ENCODE peak calls at places on chromosomes 1 and 21, in seven cellular contexts. One of them, this sample, is unnamed.
A peak's percentile ranks its signal among the peaks of the same experiment; 100 is the strongest.

GRCh38 chr21:39714331-39714730 is 30.7 kb upstream of the IGSF5 start:
- DNase-seq in testis: no peak
- DNase-seq in endothelial cell of umbilical vein: no peak
- DNase-seq in ELR: no peak
- DNase-seq in stimulated activated CD4-positive, alpha-beta T cell treated with anti-CD3 and anti-CD28 coated beads, TNF-alpha, amount 100 ng/mL, for 4 hours: no peak
- DNase-seq in stimulated activated naive CD8-positive, alpha-beta T cell treated with anti-CD3 and anti-CD28 coated beads, Interleukin-15, amount 100 ng/mL, for 72 hours: no peak
- DNase-seq in neural progenitor cell: no peak
- DNase-seq in this sample: no peak

GRCh38 chr1:185598326-185598725 is 135.9 kb upstream of the HMCN1 start:
- DNase-seq in testis: no peak
- DNase-seq in endothelial cell of umbilical vein: no peak
- DNase-seq in ELR: no peak
- DNase-seq in stimulated activated CD4-positive, alpha-beta T cell treated with anti-CD3 and anti-CD28 coated beads, TNF-alpha, amount 100 ng/mL, for 4 hours: no peak
- DNase-seq in stimulated activated naive CD8-positive, alpha-beta T cell treated with anti-CD3 and anti-CD28 coated beads, Interleukin-15, amount 100 ng/mL, for 72 hours: no peak
- DNase-seq in neural progenitor cell: no peak
- DNase-seq in this sample: no peak

GRCh38 chr1:226625326-226625725 is 76.8 kb downstream of the STUM start:
- DNase-seq in testis: no peak
- DNase-seq in endothelial cell of umbilical vein: no peak
- DNase-seq in ELR: no peak
- DNase-seq in stimulated activated CD4-positive, alpha-beta T cell treated with anti-CD3 and anti-CD28 coated beads, TNF-alpha, amount 100 ng/mL, for 4 hours: no peak
- DNase-seq in stimulated activated naive CD8-positive, alpha-beta T cell treated with anti-CD3 and anti-CD28 coated beads, Interleukin-15, amount 100 ng/mL, for 72 hours: no peak
- DNase-seq in neural progenitor cell: no peak
- DNase-seq in this sample: no peak

GRCh38 chr1:246591958-246592357 is 25.7 kb downstream of the CNST start:
- DNase-seq in testis: no peak
- DNase-seq in endothelial cell of umbilical vein: no peak
- DNase-seq in ELR: no peak
- DNase-seq in stimulated activated CD4-positive, alpha-beta T cell treated with anti-CD3 and anti-CD28 coated beads, TNF-alpha, amount 100 ng/mL, for 4 hours: no peak
- DNase-seq in stimulated activated naive CD8-positive, alpha-beta T cell treated with anti-CD3 and anti-CD28 coated beads, Interleukin-15, amount 100 ng/mL, for 72 hours: no peak
- DNase-seq in neural progenitor cell: no peak
- DNase-seq in this sample: no peak

GRCh38 chr1:165824269-165824643 is 3.2 kb upstream of the UCK2 start:
- DNase-seq in testis: no peak
- DNase-seq in endothelial cell of umbilical vein: no peak
- DNase-seq in ELR: no peak
- DNase-seq in stimulated activated CD4-positive, alpha-beta T cell treated with anti-CD3 and anti-CD28 coated beads, TNF-alpha, amount 100 ng/mL, for 4 hours: no peak
- DNase-seq in stimulated activated naive CD8-positive, alpha-beta T cell treated with anti-CD3 and anti-CD28 coated beads, Interleukin-15, amount 100 ng/mL, for 72 hours: no peak
- DNase-seq in neural progenitor cell: no peak
- DNase-seq in this sample: no peak

GRCh38 chr1:81801834-81802531 is 1.2 kb downstream of the ADGRL2 start:
- DNase-seq in testis: peak; percentile 41
- DNase-seq in endothelial cell of umbilical vein: peak; percentile 64
- DNase-seq in ELR: peak; percentile 58
- DNase-seq in stimulated activated CD4-positive, alpha-beta T cell treated with anti-CD3 and anti-CD28 coated beads, TNF-alpha, amount 100 ng/mL, for 4 hours: no peak
- DNase-seq in stimulated activated naive CD8-positive, alpha-beta T cell treated with anti-CD3 and anti-CD28 coated beads, Interleukin-15, amount 100 ng/mL, for 72 hours: no peak
- DNase-seq in neural progenitor cell: peak; percentile 62
- DNase-seq in this sample: peak; percentile 39

GRCh38 chr1:30974536-30974935 is 66.0 kb upstream of the SDC3 start:
- DNase-seq in testis: no peak
- DNase-seq in endothelial cell of umbilical vein: no peak
- DNase-seq in ELR: no peak
- DNase-seq in stimulated activated CD4-positive, alpha-beta T cell treated with anti-CD3 and anti-CD28 coated beads, TNF-alpha, amount 100 ng/mL, for 4 hours: no peak
- DNase-seq in stimulated activated naive CD8-positive, alpha-beta T cell treated with anti-CD3 and anti-CD28 coated beads, Interleukin-15, amount 100 ng/mL, for 72 hours: no peak
- DNase-seq in neural progenitor cell: peak; percentile 29
- DNase-seq in this sample: no peak

GRCh38 chr1:222097646-222098045 is 355.8 kb upstream of the DUSP10 start:
- DNase-seq in testis: no peak
- DNase-seq in endothelial cell of umbilical vein: no peak
- DNase-seq in ELR: no peak
- DNase-seq in stimulated activated CD4-positive, alpha-beta T cell treated with anti-CD3 and anti-CD28 coated beads, TNF-alpha, amount 100 ng/mL, for 4 hours: no peak
- DNase-seq in stimulated activated naive CD8-positive, alpha-beta T cell treated with anti-CD3 and anti-CD28 coated beads, Interleukin-15, amount 100 ng/mL, for 72 hours: no peak
- DNase-seq in neural progenitor cell: no peak
- DNase-seq in this sample: no peak

GRCh38 chr1:156346636-156347035 is 8.3 kb downstream of the TSACC start:
- DNase-seq in testis: no peak
- DNase-seq in endothelial cell of umbilical vein: no peak
- DNase-seq in ELR: no peak
- DNase-seq in stimulated activated CD4-positive, alpha-beta T cell treated with anti-CD3 and anti-CD28 coated beads, TNF-alpha, amount 100 ng/mL, for 4 hours: no peak
- DNase-seq in stimulated activated naive CD8-positive, alpha-beta T cell treated with anti-CD3 and anti-CD28 coated beads, Interleukin-15, amount 100 ng/mL, for 72 hours: no peak
- DNase-seq in neural progenitor cell: no peak
- DNase-seq in this sample: peak; percentile 49

GRCh38 chr1:201348211-201348566 is 29.3 kb downstream of the TNNT2 start:
- DNase-seq in testis: peak; percentile 19
- DNase-seq in endothelial cell of umbilical vein: peak; percentile 17
- DNase-seq in ELR: peak; percentile 76
- DNase-seq in stimulated activated CD4-positive, alpha-beta T cell treated with anti-CD3 and anti-CD28 coated beads, TNF-alpha, amount 100 ng/mL, for 4 hours: no peak
- DNase-seq in stimulated activated naive CD8-positive, alpha-beta T cell treated with anti-CD3 and anti-CD28 coated beads, Interleukin-15, amount 100 ng/mL, for 72 hours: peak; percentile 32
- DNase-seq in neural progenitor cell: peak; percentile 83
- DNase-seq in this sample: peak; percentile 51

GRCh38 chr1:44294588-44295007 is 60.5 kb downstream of the ERI3 start:
- DNase-seq in testis: peak; percentile 85
- DNase-seq in endothelial cell of umbilical vein: no peak
- DNase-seq in ELR: peak; percentile 55
- DNase-seq in stimulated activated CD4-positive, alpha-beta T cell treated with anti-CD3 and anti-CD28 coated beads, TNF-alpha, amount 100 ng/mL, for 4 hours: no peak
- DNase-seq in stimulated activated naive CD8-positive, alpha-beta T cell treated with anti-CD3 and anti-CD28 coated beads, Interleukin-15, amount 100 ng/mL, for 72 hours: no peak
- DNase-seq in neural progenitor cell: peak; percentile 66
- DNase-seq in this sample: peak; percentile 58

GRCh38 chr1:12491691-12492090 is 126.3 kb downstream of the DHRS3 start:
- DNase-seq in testis: no peak
- DNase-seq in endothelial cell of umbilical vein: no peak
- DNase-seq in ELR: no peak
- DNase-seq in stimulated activated CD4-positive, alpha-beta T cell treated with anti-CD3 and anti-CD28 coated beads, TNF-alpha, amount 100 ng/mL, for 4 hours: no peak
- DNase-seq in stimulated activated naive CD8-positive, alpha-beta T cell treated with anti-CD3 and anti-CD28 coated beads, Interleukin-15, amount 100 ng/mL, for 72 hours: no peak
- DNase-seq in neural progenitor cell: no peak
- DNase-seq in this sample: no peak

GRCh38 chr1:40802078-40803075 is 18.8 kb downstream of the KCNQ4 start:
- DNase-seq in testis: peak; percentile 85
- DNase-seq in endothelial cell of umbilical vein: peak; percentile 74
- DNase-seq in ELR: peak; percentile 79
- DNase-seq in stimulated activated CD4-positive, alpha-beta T cell treated with anti-CD3 and anti-CD28 coated beads, TNF-alpha, amount 100 ng/mL, for 4 hours: peak; percentile 68
- DNase-seq in stimulated activated naive CD8-positive, alpha-beta T cell treated with anti-CD3 and anti-CD28 coated beads, Interleukin-15, amount 100 ng/mL, for 72 hours: peak; percentile 86
- DNase-seq in neural progenitor cell: peak; percentile 98
- DNase-seq in this sample: peak; percentile 62

GRCh38 chr21:46154955-46155513 is 345 bp downstream of the FTCD start:
- DNase-seq in testis: peak; percentile 12
- DNase-seq in endothelial cell of umbilical vein: no peak
- DNase-seq in ELR: no peak
- DNase-seq in stimulated activated CD4-positive, alpha-beta T cell treated with anti-CD3 and anti-CD28 coated beads, TNF-alpha, amount 100 ng/mL, for 4 hours: no peak
- DNase-seq in stimulated activated naive CD8-positive, alpha-beta T cell treated with anti-CD3 and anti-CD28 coated beads, Interleukin-15, amount 100 ng/mL, for 72 hours: no peak
- DNase-seq in neural progenitor cell: no peak
- DNase-seq in this sample: no peak

GRCh38 chr1:236124965-236125364 is 17.4 kb upstream of the GPR137B start:
- DNase-seq in testis: no peak
- DNase-seq in endothelial cell of umbilical vein: no peak
- DNase-seq in ELR: peak; percentile 21
- DNase-seq in stimulated activated CD4-positive, alpha-beta T cell treated with anti-CD3 and anti-CD28 coated beads, TNF-alpha, amount 100 ng/mL, for 4 hours: no peak
- DNase-seq in stimulated activated naive CD8-positive, alpha-beta T cell treated with anti-CD3 and anti-CD28 coated beads, Interleukin-15, amount 100 ng/mL, for 72 hours: peak; percentile 29
- DNase-seq in neural progenitor cell: no peak
- DNase-seq in this sample: no peak

GRCh38 chr1:178684111-178684510 is 40.9 kb upstream of the RALGPS2 start:
- DNase-seq in testis: no peak
- DNase-seq in endothelial cell of umbilical vein: no peak
- DNase-seq in ELR: no peak
- DNase-seq in stimulated activated CD4-positive, alpha-beta T cell treated with anti-CD3 and anti-CD28 coated beads, TNF-alpha, amount 100 ng/mL, for 4 hours: no peak
- DNase-seq in stimulated activated naive CD8-positive, alpha-beta T cell treated with anti-CD3 and anti-CD28 coated beads, Interleukin-15, amount 100 ng/mL, for 72 hours: no peak
- DNase-seq in neural progenitor cell: no peak
- DNase-seq in this sample: no peak

GRCh38 chr1:70033266-70033873 is 172.0 kb downstream of the LRRC40 start:
- DNase-seq in testis: no peak
- DNase-seq in endothelial cell of umbilical vein: no peak
- DNase-seq in ELR: no peak
- DNase-seq in stimulated activated CD4-positive, alpha-beta T cell treated with anti-CD3 and anti-CD28 coated beads, TNF-alpha, amount 100 ng/mL, for 4 hours: no peak
- DNase-seq in stimulated activated naive CD8-positive, alpha-beta T cell treated with anti-CD3 and anti-CD28 coated beads, Interleukin-15, amount 100 ng/mL, for 72 hours: no peak
- DNase-seq in neural progenitor cell: no peak
- DNase-seq in this sample: no peak

GRCh38 chr1:205918955-205919746 is 24.1 kb downstream of the SLC26A9 start:
- DNase-seq in testis: peak; percentile 89
- DNase-seq in endothelial cell of umbilical vein: peak; percentile 85
- DNase-seq in ELR: peak; percentile 82
- DNase-seq in stimulated activated CD4-positive, alpha-beta T cell treated with anti-CD3 and anti-CD28 coated beads, TNF-alpha, amount 100 ng/mL, for 4 hours: peak; percentile 41
- DNase-seq in stimulated activated naive CD8-positive, alpha-beta T cell treated with anti-CD3 and anti-CD28 coated beads, Interleukin-15, amount 100 ng/mL, for 72 hours: peak; percentile 67
- DNase-seq in neural progenitor cell: peak; percentile 74
- DNase-seq in this sample: peak; percentile 73

GRCh38 chr1:3078421-3078820 is 9.4 kb downstream of the PRDM16 start:
- DNase-seq in testis: no peak
- DNase-seq in endothelial cell of umbilical vein: no peak
- DNase-seq in ELR: no peak
- DNase-seq in stimulated activated CD4-positive, alpha-beta T cell treated with anti-CD3 and anti-CD28 coated beads, TNF-alpha, amount 100 ng/mL, for 4 hours: no peak
- DNase-seq in stimulated activated naive CD8-positive, alpha-beta T cell treated with anti-CD3 and anti-CD28 coated beads, Interleukin-15, amount 100 ng/mL, for 72 hours: no peak
- DNase-seq in neural progenitor cell: no peak
- DNase-seq in this sample: no peak

GRCh38 chr1:35288761-35289160 is 20.3 kb downstream of the ZMYM4 start:
- DNase-seq in testis: no peak
- DNase-seq in endothelial cell of umbilical vein: peak; percentile 51
- DNase-seq in ELR: peak; percentile 59
- DNase-seq in stimulated activated CD4-positive, alpha-beta T cell treated with anti-CD3 and anti-CD28 coated beads, TNF-alpha, amount 100 ng/mL, for 4 hours: no peak
- DNase-seq in stimulated activated naive CD8-positive, alpha-beta T cell treated with anti-CD3 and anti-CD28 coated beads, Interleukin-15, amount 100 ng/mL, for 72 hours: no peak
- DNase-seq in neural progenitor cell: no peak
- DNase-seq in this sample: peak; percentile 54

GRCh38 chr1:101235696-101236545 is 898 bp upstream of the S1PR1 start:
- DNase-seq in testis: peak; percentile 48
- DNase-seq in endothelial cell of umbilical vein: peak; percentile 83
- DNase-seq in ELR: peak; percentile 71
- DNase-seq in stimulated activated CD4-positive, alpha-beta T cell treated with anti-CD3 and anti-CD28 coated beads, TNF-alpha, amount 100 ng/mL, for 4 hours: peak; percentile 45
- DNase-seq in stimulated activated naive CD8-positive, alpha-beta T cell treated with anti-CD3 and anti-CD28 coated beads, Interleukin-15, amount 100 ng/mL, for 72 hours: peak; percentile 84
- DNase-seq in neural progenitor cell: peak; percentile 78
- DNase-seq in this sample: peak; percentile 55

GRCh38 chr1:55938376-55938850 is 641.0 kb downstream of the PLPP3 start:
- DNase-seq in testis: no peak
- DNase-seq in endothelial cell of umbilical vein: no peak
- DNase-seq in ELR: no peak
- DNase-seq in stimulated activated CD4-positive, alpha-beta T cell treated with anti-CD3 and anti-CD28 coated beads, TNF-alpha, amount 100 ng/mL, for 4 hours: no peak
- DNase-seq in stimulated activated naive CD8-positive, alpha-beta T cell treated with anti-CD3 and anti-CD28 coated beads, Interleukin-15, amount 100 ng/mL, for 72 hours: no peak
- DNase-seq in neural progenitor cell: no peak
- DNase-seq in this sample: no peak

GRCh38 chr21:40386301-40386911 is 460.6 kb downstream of the DSCAM start:
- DNase-seq in testis: peak; percentile 77
- DNase-seq in endothelial cell of umbilical vein: no peak
- DNase-seq in ELR: peak; percentile 1
- DNase-seq in stimulated activated CD4-positive, alpha-beta T cell treated with anti-CD3 and anti-CD28 coated beads, TNF-alpha, amount 100 ng/mL, for 4 hours: peak; percentile 5
- DNase-seq in stimulated activated naive CD8-positive, alpha-beta T cell treated with anti-CD3 and anti-CD28 coated beads, Interleukin-15, amount 100 ng/mL, for 72 hours: peak; percentile 17
- DNase-seq in neural progenitor cell: peak; percentile 82
- DNase-seq in this sample: no peak

GRCh38 chr1:180521474-180522203 is 19.3 kb upstream of the ACBD6 start:
- DNase-seq in testis: no peak
- DNase-seq in endothelial cell of umbilical vein: no peak
- DNase-seq in ELR: no peak
- DNase-seq in stimulated activated CD4-positive, alpha-beta T cell treated with anti-CD3 and anti-CD28 coated beads, TNF-alpha, amount 100 ng/mL, for 4 hours: no peak
- DNase-seq in stimulated activated naive CD8-positive, alpha-beta T cell treated with anti-CD3 and anti-CD28 coated beads, Interleukin-15, amount 100 ng/mL, for 72 hours: no peak
- DNase-seq in neural progenitor cell: no peak
- DNase-seq in this sample: no peak

GRCh38 chr1:229410692-229411433 is 23.0 kb downstream of the ACTA1 start:
- DNase-seq in testis: peak; percentile 82
- DNase-seq in endothelial cell of umbilical vein: no peak
- DNase-seq in ELR: peak; percentile 67
- DNase-seq in stimulated activated CD4-positive, alpha-beta T cell treated with anti-CD3 and anti-CD28 coated beads, TNF-alpha, amount 100 ng/mL, for 4 hours: no peak
- DNase-seq in stimulated activated naive CD8-positive, alpha-beta T cell treated with anti-CD3 and anti-CD28 coated beads, Interleukin-15, amount 100 ng/mL, for 72 hours: no peak
- DNase-seq in neural progenitor cell: peak; percentile 56
- DNase-seq in this sample: peak; percentile 63

GRCh38 chr1:2277741-2278488 is 49.8 kb downstream of the SKI start:
- DNase-seq in testis: no peak
- DNase-seq in endothelial cell of umbilical vein: no peak
- DNase-seq in ELR: no peak
- DNase-seq in stimulated activated CD4-positive, alpha-beta T cell treated with anti-CD3 and anti-CD28 coated beads, TNF-alpha, amount 100 ng/mL, for 4 hours: no peak
- DNase-seq in stimulated activated naive CD8-positive, alpha-beta T cell treated with anti-CD3 and anti-CD28 coated beads, Interleukin-15, amount 100 ng/mL, for 72 hours: no peak
- DNase-seq in neural progenitor cell: no peak
- DNase-seq in this sample: no peak

GRCh38 chr1:94792876-94793605 is 27.1 kb upstream of the SLC44A3 start:
- DNase-seq in testis: no peak
- DNase-seq in endothelial cell of umbilical vein: peak; percentile 91
- DNase-seq in ELR: peak; percentile 25
- DNase-seq in stimulated activated CD4-positive, alpha-beta T cell treated with anti-CD3 and anti-CD28 coated beads, TNF-alpha, amount 100 ng/mL, for 4 hours: no peak
- DNase-seq in stimulated activated naive CD8-positive, alpha-beta T cell treated with anti-CD3 and anti-CD28 coated beads, Interleukin-15, amount 100 ng/mL, for 72 hours: no peak
- DNase-seq in neural progenitor cell: no peak
- DNase-seq in this sample: peak; percentile 88

GRCh38 chr1:234871710-234872262 is 256.9 kb downstream of the TOMM20 start:
- DNase-seq in testis: no peak
- DNase-seq in endothelial cell of umbilical vein: no peak
- DNase-seq in ELR: peak; percentile 35
- DNase-seq in stimulated activated CD4-positive, alpha-beta T cell treated with anti-CD3 and anti-CD28 coated beads, TNF-alpha, amount 100 ng/mL, for 4 hours: no peak
- DNase-seq in stimulated activated naive CD8-positive, alpha-beta T cell treated with anti-CD3 and anti-CD28 coated beads, Interleukin-15, amount 100 ng/mL, for 72 hours: no peak
- DNase-seq in neural progenitor cell: peak; percentile 35
- DNase-seq in this sample: no peak

GRCh38 chr1:2645143-2645542 is 12.3 kb upstream of the MMEL1 start:
- DNase-seq in testis: no peak
- DNase-seq in endothelial cell of umbilical vein: no peak
- DNase-seq in ELR: no peak
- DNase-seq in stimulated activated CD4-positive, alpha-beta T cell treated with anti-CD3 and anti-CD28 coated beads, TNF-alpha, amount 100 ng/mL, for 4 hours: no peak
- DNase-seq in stimulated activated naive CD8-positive, alpha-beta T cell treated with anti-CD3 and anti-CD28 coated beads, Interleukin-15, amount 100 ng/mL, for 72 hours: no peak
- DNase-seq in neural progenitor cell: no peak
- DNase-seq in this sample: no peak

GRCh38 chr1:116697892-116698595 is 30.5 kb upstream of the IGSF3 start:
- DNase-seq in testis: no peak
- DNase-seq in endothelial cell of umbilical vein: no peak
- DNase-seq in ELR: no peak
- DNase-seq in stimulated activated CD4-positive, alpha-beta T cell treated with anti-CD3 and anti-CD28 coated beads, TNF-alpha, amount 100 ng/mL, for 4 hours: no peak
- DNase-seq in stimulated activated naive CD8-positive, alpha-beta T cell treated with anti-CD3 and anti-CD28 coated beads, Interleukin-15, amount 100 ng/mL, for 72 hours: no peak
- DNase-seq in neural progenitor cell: no peak
- DNase-seq in this sample: peak; percentile 56

GRCh38 chr1:115112496-115113375 is 23.4 kb upstream of the TSPAN2 start:
- DNase-seq in testis: peak; percentile 58
- DNase-seq in endothelial cell of umbilical vein: peak; percentile 25
- DNase-seq in ELR: peak; percentile 43
- DNase-seq in stimulated activated CD4-positive, alpha-beta T cell treated with anti-CD3 and anti-CD28 coated beads, TNF-alpha, amount 100 ng/mL, for 4 hours: peak; percentile 38
- DNase-seq in stimulated activated naive CD8-positive, alpha-beta T cell treated with anti-CD3 and anti-CD28 coated beads, Interleukin-15, amount 100 ng/mL, for 72 hours: peak; percentile 39
- DNase-seq in neural progenitor cell: peak; percentile 69
- DNase-seq in this sample: no peak

GRCh38 chr21:36773111-36773510 is 74.2 kb downstream of the SIM2 start:
- DNase-seq in testis: peak; percentile 80
- DNase-seq in endothelial cell of umbilical vein: peak; percentile 26
- DNase-seq in ELR: peak; percentile 41
- DNase-seq in stimulated activated CD4-positive, alpha-beta T cell treated with anti-CD3 and anti-CD28 coated beads, TNF-alpha, amount 100 ng/mL, for 4 hours: no peak
- DNase-seq in stimulated activated naive CD8-positive, alpha-beta T cell treated with anti-CD3 and anti-CD28 coated beads, Interleukin-15, amount 100 ng/mL, for 72 hours: no peak
- DNase-seq in neural progenitor cell: no peak
- DNase-seq in this sample: peak; percentile 75

GRCh38 chr21:33419538-33420123 is 16.4 kb downstream of the IFNGR2 start:
- DNase-seq in testis: no peak
- DNase-seq in endothelial cell of umbilical vein: peak; percentile 82
- DNase-seq in ELR: peak; percentile 65
- DNase-seq in stimulated activated CD4-positive, alpha-beta T cell treated with anti-CD3 and anti-CD28 coated beads, TNF-alpha, amount 100 ng/mL, for 4 hours: no peak
- DNase-seq in stimulated activated naive CD8-positive, alpha-beta T cell treated with anti-CD3 and anti-CD28 coated beads, Interleukin-15, amount 100 ng/mL, for 72 hours: no peak
- DNase-seq in neural progenitor cell: no peak
- DNase-seq in this sample: peak; percentile 89

GRCh38 chr1:61502011-61502410 is 222.9 kb downstream of the TM2D1 start:
- DNase-seq in testis: no peak
- DNase-seq in endothelial cell of umbilical vein: no peak
- DNase-seq in ELR: no peak
- DNase-seq in stimulated activated CD4-positive, alpha-beta T cell treated with anti-CD3 and anti-CD28 coated beads, TNF-alpha, amount 100 ng/mL, for 4 hours: no peak
- DNase-seq in stimulated activated naive CD8-positive, alpha-beta T cell treated with anti-CD3 and anti-CD28 coated beads, Interleukin-15, amount 100 ng/mL, for 72 hours: no peak
- DNase-seq in neural progenitor cell: no peak
- DNase-seq in this sample: no peak

This sample was measured in HCEC 1CT.